ENCODE peak calls at places on chromosomes 7 and 10, in six cellular contexts. T is choroid plexus epithelial cell, W is astrocyte of the spinal cord, J is heart left ventricle, V is pancreas, R is AG10803. A is an unnamed sample.

GRCh38 chr7:73770002-73770859 is at the start of gene CLDN3:
- DNase-seq in T (no peak), W (no peak), J (no peak), V (peak; percentile 98), R (no peak), A (no peak)

GRCh38 chr10:60353519-60354258 is 36.0 kb downstream of the ANK3 start:
- DNase-seq in T (peak; percentile 95), W (peak; percentile 52), J (no peak), V (no peak), R (no peak), A (peak; percentile 69)

GRCh38 chr10:80471009-80471408 is 16.9 kb downstream of the TSPAN14 start:
- DNase-seq in T (no peak), W (no peak), J (no peak), V (no peak), R (no peak), A (no peak)

GRCh38 chr7:71442492-71443196 is 310.7 kb downstream of the GALNT17 start:
- DNase-seq in T (peak; percentile 10), W (no peak), J (no peak), V (no peak), R (no peak), A (no peak)

GRCh38 chr7:36456135-36456534 is 66.5 kb downstream of the ANLN start:
- DNase-seq in T (no peak), W (no peak), J (no peak), V (no peak), R (no peak), A (no peak)

GRCh38 chr10:119933179-119933578 is 40.6 kb downstream of the SEC23IP start:
- DNase-seq in T (peak; percentile 41), W (peak; percentile 33), J (no peak), V (no peak), R (no peak), A (peak; percentile 11)

GRCh38 chr7:80841566-80842478 is 77.0 kb downstream of the SEMA3C start:
- DNase-seq in T (peak; percentile 66), W (peak; percentile 53), J (no peak), V (no peak), R (no peak), A (peak; percentile 48)

GRCh38 chr10:61937631-61938284 is 36.3 kb downstream of the ARID5B start:
- DNase-seq in T (peak; percentile 67), W (peak; percentile 46), J (no peak), V (no peak), R (peak; percentile 58), A (peak; percentile 93)

GRCh38 chr7:2978403-2978802 is 65.3 kb downstream of the CARD11 start:
- DNase-seq in T (peak; percentile 12), W (no peak), J (no peak), V (peak; percentile 62), R (no peak), A (no peak)

GRCh38 chr7:591856-592628 is 72.4 kb upstream of the PDGFA start:
- DNase-seq in T (no peak), W (no peak), J (peak; percentile 46), V (no peak), R (no peak), A (no peak)

GRCh38 chr7:12635830-12636229 is 51.6 kb upstream of the ARL4A start:
- DNase-seq in T (no peak), W (no peak), J (no peak), V (no peak), R (no peak), A (peak; percentile 64)

GRCh38 chr10:82969405-82969804 is 1094.4 kb downstream of the NRG3 start:
- DNase-seq in T (peak; percentile 37), W (peak; percentile 43), J (no peak), V (no peak), R (peak; percentile 32), A (peak; percentile 20)
- TF ChIP-seq CTCF in T (peak; percentile 32), W (peak; percentile 33), J (no peak), V (peak; percentile 11), R (peak; percentile 48), A (peak; percentile 14)

GRCh38 chr7:50309736-50310135 is 5.2 kb downstream of the IKZF1 start:
- DNase-seq in T (no peak), W (no peak), J (no peak), V (no peak), R (no peak), A (no peak)

GRCh38 chr7:50314778-50315177 is 10.3 kb downstream of the IKZF1 start:
- DNase-seq in T (no peak), W (no peak), J (peak; percentile 62), V (no peak), R (no peak), A (no peak)

GRCh38 chr7:50310361-50310760 is 5.8 kb downstream of the IKZF1 start:
- DNase-seq in T (no peak), W (no peak), J (no peak), V (no peak), R (no peak), A (no peak)

GRCh38 chr7:50312589-50313162 is 8.2 kb downstream of the IKZF1 start:
- DNase-seq in T (no peak), W (no peak), J (no peak), V (no peak), R (no peak), A (no peak)

GRCh38 chr7:50312176-50312575 is 7.7 kb downstream of the IKZF1 start:
- DNase-seq in T (no peak), W (no peak), J (no peak), V (no peak), R (no peak), A (no peak)
- H3K4me3 ChIP-seq in T (no peak overlapping the region), W (no peak overlapping the region), J (no peak overlapping the region), V (no peak overlapping the region), R (no peak overlapping the region), A (no peak overlapping the region)

DNA sequence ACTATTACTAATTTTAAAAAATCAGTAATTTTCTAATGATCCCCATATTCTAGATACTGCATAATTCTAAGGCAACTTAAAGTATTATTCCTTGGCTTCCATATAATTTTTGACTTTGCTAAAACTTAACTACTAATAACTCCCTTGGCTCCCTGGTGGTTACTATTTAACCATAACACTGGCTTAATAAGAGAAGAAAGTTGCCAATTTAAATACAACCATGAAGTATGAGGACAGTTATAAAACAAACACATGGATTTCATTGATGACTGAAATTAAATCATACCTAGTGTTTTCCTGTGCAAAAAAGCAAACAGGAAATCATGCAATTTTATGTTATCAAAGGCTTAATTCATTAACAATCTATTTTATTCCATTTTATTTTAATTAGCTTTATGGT is 1073.9 kb downstream of the GRM8 start:
- DNase-seq in T (no peak), W (no peak), J (no peak), V (no peak), R (no peak), A (no peak)
- TF ChIP-seq CTCF in T (no peak), W (no peak), J (no peak), V (no peak), R (no peak), A (no peak)

GRCh38 chr7:156943091-156944041 is 6.1 kb upstream of the NOM1 start:
- DNase-seq in T (no peak), W (no peak), J (no peak), V (peak; percentile 53), R (no peak), A (no peak)
- H3K4me3 ChIP-seq in T (peak overlapping the region; percentile 8), W (no peak overlapping the region), J (no peak overlapping the region), V (peak overlapping the region; percentile 20), R (no peak overlapping the region), A (no peak overlapping the region)

DNA sequence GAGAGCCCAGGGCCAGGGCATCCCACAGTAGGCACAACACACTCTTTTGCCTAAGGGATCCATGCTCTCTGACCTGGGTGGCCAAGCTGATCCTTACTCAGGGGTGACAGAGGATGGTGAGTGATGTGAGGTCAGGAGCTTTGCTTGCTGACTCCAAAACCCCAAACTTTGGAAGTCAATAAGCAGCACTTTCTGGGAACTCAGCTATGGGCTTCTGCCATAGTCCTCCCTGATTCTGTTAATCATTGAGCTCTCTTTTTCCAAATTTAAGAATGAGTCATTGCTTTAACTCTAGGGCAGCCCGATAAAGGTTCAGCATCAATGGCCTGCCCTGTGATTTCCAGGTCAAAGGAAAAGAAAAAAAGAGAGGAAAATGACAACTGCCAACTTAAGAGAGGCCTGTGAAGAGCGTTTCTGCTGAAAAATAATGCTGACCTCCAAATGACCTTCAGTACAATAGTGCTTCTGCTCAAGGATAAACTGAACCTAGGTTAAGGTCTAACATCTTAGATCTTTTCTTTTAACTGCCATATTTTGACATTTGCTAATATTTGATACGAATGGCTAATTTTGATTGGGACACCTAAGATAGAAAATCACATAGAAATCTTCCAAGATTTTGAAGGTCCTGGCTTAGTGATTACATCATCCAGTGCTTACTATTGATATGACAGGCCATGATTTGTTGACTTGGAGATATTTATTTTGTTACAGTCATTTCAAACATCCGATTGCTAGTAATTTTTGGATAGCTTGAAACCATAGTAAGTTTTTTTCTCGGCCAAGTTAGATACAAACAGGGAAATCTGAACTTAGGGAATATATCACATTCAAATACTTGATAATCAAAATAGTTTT is 20.8 kb upstream of the RELN start:
- DNase-seq in T (no peak), W (no peak), J (no peak), V (no peak), R (no peak), A (no peak)
- TF ChIP-seq CTCF in T (no peak), W (no peak), J (no peak), V (no peak), R (no peak), A (no peak)

DNA sequence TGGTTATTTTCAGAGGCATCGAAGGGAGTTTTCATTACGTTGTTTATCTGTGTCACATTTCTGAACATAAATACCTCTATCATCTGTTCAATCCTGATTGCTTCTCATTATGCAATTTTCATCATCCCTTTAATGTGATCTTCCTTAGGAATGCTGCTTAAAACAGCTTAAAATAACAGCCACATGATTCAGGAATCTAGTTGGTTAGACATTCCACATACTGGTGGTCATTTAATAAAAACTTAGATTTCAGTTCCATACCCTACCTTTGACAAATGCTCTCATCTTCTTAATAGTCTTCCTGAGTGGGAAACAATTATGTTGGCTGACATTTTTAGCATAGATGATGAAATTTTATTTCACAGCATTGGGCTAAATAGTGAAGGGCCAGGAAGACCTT is 191.3 kb upstream of the CDCA7L start:
- DNase-seq in T (peak; percentile 69), W (peak; percentile 57), J (no peak), V (no peak), R (peak; percentile 87), A (peak; percentile 12)
- H3K4me3 ChIP-seq in T (no peak overlapping the region), W (no peak overlapping the region), J (no peak overlapping the region), V (no peak overlapping the region), R (no peak overlapping the region), A (no peak overlapping the region)

DNA sequence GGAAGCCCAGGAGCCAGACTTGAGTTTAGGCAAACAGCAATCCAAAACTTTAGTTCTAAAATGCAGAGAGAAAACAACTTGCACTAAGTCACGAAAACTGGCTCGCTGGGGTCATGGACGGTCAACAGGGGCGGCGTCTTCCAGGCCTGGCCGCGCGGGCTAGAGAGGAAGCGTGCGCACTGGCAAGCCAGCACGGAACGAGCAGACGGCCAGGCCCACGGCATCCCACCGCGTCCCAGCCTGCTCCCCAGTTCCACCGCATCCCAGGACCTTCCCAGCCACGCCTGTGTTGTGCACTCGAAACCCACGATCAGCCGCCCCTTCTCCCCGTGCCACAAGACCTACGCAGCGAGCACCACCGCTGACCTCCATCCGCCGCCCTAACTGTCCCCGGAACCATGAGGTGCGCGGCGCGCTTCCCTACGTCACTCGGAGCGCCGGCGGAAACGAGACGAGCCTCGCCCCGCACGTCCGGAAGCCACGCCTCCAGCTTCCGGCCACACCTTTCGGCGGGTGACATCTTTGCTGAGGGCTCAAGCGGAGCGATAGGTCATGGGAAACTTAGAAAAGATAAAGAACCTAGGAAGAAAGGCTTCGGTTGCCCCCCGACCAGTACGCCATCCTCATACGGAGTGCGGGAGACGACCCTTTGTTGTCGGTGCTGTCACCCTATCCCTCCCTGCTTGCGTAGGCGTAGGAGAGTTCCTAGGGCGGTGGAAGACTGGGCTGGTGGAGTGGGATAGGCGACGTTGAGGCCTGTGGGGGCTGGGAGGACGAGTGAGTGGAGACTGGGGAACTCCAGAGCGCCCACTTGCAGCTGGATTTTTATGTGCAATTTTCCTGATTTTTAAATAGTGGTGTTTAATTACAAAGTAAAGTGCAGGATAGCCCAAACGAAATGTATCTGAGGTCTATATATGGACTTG is at the start of gene TBRG4:
- DNase-seq in T (peak; percentile 93), W (peak; percentile 94), J (peak; percentile 96), V (peak; percentile 93), R (peak; percentile 90), A (peak; percentile 94)
- TF ChIP-seq CTCF in T (peak; percentile 44), W (peak; percentile 41), J (peak; percentile 40), V (no peak), R (peak; percentile 54), A (peak; percentile 34)

A was measured in fibroblast of villous mesenchyme.